ENCODE peak calls at places on chromosome 5, in eight cellular contexts. C, Q, S, E, A, J, U and K are unnamed samples.

GRCh38 chr5:149618581-149619248 is 37.4 kb downstream of the ARHGEF37 start:
- DNase-seq in S (no peak), A (no peak), J (no peak), E (peak; percentile 60), U (peak; percentile 84), C (no peak), Q (peak; percentile 53), K (no peak)

GRCh38 chr5:122077451-122078115 is 476 bp downstream of the LOX start:
- DNase-seq in Q (no peak), U (peak; percentile 11), A (no peak), J (no peak), S (no peak), E (peak; percentile 54), C (no peak), K (peak; percentile 56)

GRCh38 chr5:68196876-68197275 is 18.7 kb upstream of the PIK3R1 start:
- DNase-seq in A (no peak), Q (no peak), C (no peak), S (no peak), U (no peak), E (no peak), J (no peak), K (no peak)

GRCh38 chr5:136043551-136043950 is 14.8 kb downstream of the TGFBI start:
- DNase-seq in A (no peak), E (no peak), C (no peak), U (no peak), Q (peak; percentile 20), S (no peak), J (no peak), K (no peak)

GRCh38 chr5:137190441-137190840 is 308.7 kb downstream of the SPOCK1 start:
- DNase-seq in J (no peak), U (no peak), C (no peak), Q (no peak), E (no peak), A (no peak), S (no peak), K (no peak)

GRCh38 chr5:54234304-54234938 is 76.0 kb downstream of the ARL15 start:
- DNase-seq in J (no peak), E (no peak), U (no peak), C (no peak), Q (no peak), A (no peak), S (no peak), K (no peak)

GRCh38 chr5:123460296-123460729 is 37.1 kb upstream of the CEP120 start:
- DNase-seq in Q (peak; percentile 71), J (no peak), C (no peak), E (peak; percentile 85), S (no peak), U (no peak), A (no peak), K (no peak)

GRCh38 chr5:58246521-58246944 is 213.4 kb downstream of the PLK2 start:
- DNase-seq in J (no peak), S (no peak), C (no peak), U (no peak), E (no peak), Q (no peak), A (no peak), K (no peak)

GRCh38 chr5:91186101-91186500 is 197.0 kb downstream of the ARRDC3 start:
- DNase-seq in A (no peak), C (no peak), Q (no peak), J (no peak), S (no peak), E (no peak), U (no peak), K (no peak)

GRCh38 chr5:114335391-114335790 is 26.5 kb upstream of the KCNN2 start:
- DNase-seq in J (no peak), Q (no peak), C (no peak), U (no peak), A (no peak), E (no peak), S (no peak), K (no peak)

GRCh38 chr5:474826-475661 is 32.1 kb downstream of the EXOC3 start:
- DNase-seq in Q (no peak), E (no peak), C (no peak), U (peak; percentile 23), S (peak; percentile 18), J (peak; percentile 18), A (peak; percentile 28), K (peak; percentile 63)